ENCODE peak calls at places on chromosome 16, in five cellular contexts. D, S, Y, E and U are unnamed samples.

GRCh38 chr16:48969611-48970010 is 312.0 kb downstream of the CBLN1 start:
- DNase-seq in D (no peak), E (no peak), Y (no peak), S (no peak), U (no peak)

GRCh38 chr16:86898386-86898785 is 320.0 kb downstream of the FOXL1 start:
- DNase-seq in E (no peak), D (no peak), Y (no peak), S (peak), U (no peak)

GRCh38 chr16:11796227-11797165 is 562 bp downstream of the ZC3H7A start:
- DNase-seq in E (no peak), S (peak), Y (no peak), D (peak), U (peak)

GRCh38 chr16:12758670-12759558 is 44.8 kb downstream of the CPPED1 start:
- DNase-seq in D (no peak), E (no peak), S (no peak), Y (no peak), U (no peak)

GRCh38 chr16:56389554-56389953 is 35.8 kb downstream of the AMFR start:
- DNase-seq in S (no peak), Y (peak), D (no peak), E (no peak), U (no peak)

GRCh38 chr16:2429037-2429770 is at the start of gene CCNF:
- DNase-seq in Y (peak), S (peak), D (peak), E (peak), U (peak)

GRCh38 chr16:3858809-3859208 is 21.7 kb downstream of the CREBBP start:
- DNase-seq in Y (no peak), E (no peak), S (no peak), D (no peak), U (no peak)

GRCh38 chr16:25512041-25512440 is 179.7 kb upstream of the HS3ST4 start:
- DNase-seq in E (no peak), Y (no peak), S (no peak), D (no peak), U (no peak)

GRCh38 chr16:2977440-2977839 is 2.8 kb downstream of the PKMYT1 start:
- DNase-seq in Y (no peak), E (no peak), S (no peak), D (no peak), U (no peak)

GRCh38 chr16:66562986-66563385 is 3.3 kb upstream of the CMTM1 start:
- DNase-seq in D (no peak), S (no peak), E (no peak), Y (no peak), U (no peak)

GRCh38 chr16:84378099-84378498 is 9.8 kb downstream of the ATP2C2 start:
- DNase-seq in Y (no peak), E (no peak), D (no peak), S (peak), U (no peak)

GRCh38 chr16:3625911-3626732 is 14.7 kb upstream of the SLX4 start:
- DNase-seq in Y (no peak), E (no peak), S (no peak), D (no peak), U (no peak)